ENCODE peak calls at places on chromosome 5, in four cellular contexts. One of them, this sample, is unnamed.

GRCh38 chr5:138276402-138277054 is 2.1 kb upstream of the GFRA3 start:
- DNase-seq in dorsolateral prefrontal cortex: no peak
- DNase-seq in gastrocnemius medialis: no peak
- DNase-seq in fibroblast of lung: no peak
- DNase-seq in this sample: no peak

GRCh38 chr5:94181940-94182339 is 436.5 kb downstream of the KIAA0825 start:
- DNase-seq in gastrocnemius medialis: no peak
- DNase-seq in dorsolateral prefrontal cortex: no peak
- DNase-seq in fibroblast of lung: peak; percentile 6
- DNase-seq in this sample: no peak

GRCh38 chr5:167716376-167716775 is 575.1 kb upstream of the WWC1 start:
- DNase-seq in fibroblast of lung: peak; percentile 41
- DNase-seq in gastrocnemius medialis: no peak
- DNase-seq in dorsolateral prefrontal cortex: no peak
- DNase-seq in this sample: no peak

GRCh38 chr5:65674749-65675148 is 47.2 kb downstream of the SGTB start:
- DNase-seq in gastrocnemius medialis: no peak
- DNase-seq in dorsolateral prefrontal cortex: no peak
- DNase-seq in fibroblast of lung: peak; percentile 13
- DNase-seq in this sample: no peak

GRCh38 chr5:122119205-122119604 is 10.1 kb upstream of the ZNF474 start:
- DNase-seq in fibroblast of lung: no peak
- DNase-seq in gastrocnemius medialis: no peak
- DNase-seq in dorsolateral prefrontal cortex: no peak
- DNase-seq in this sample: no peak

GRCh38 chr5:93579561-93580386 is 1.2 kb downstream of the NR2F1-AS1 start:
- DNase-seq in dorsolateral prefrontal cortex: no peak
- DNase-seq in fibroblast of lung: peak; percentile 59
- DNase-seq in gastrocnemius medialis: no peak
- DNase-seq in this sample: no peak

GRCh38 chr5:15255601-15256000 is 244.4 kb upstream of the FBXL7 start:
- DNase-seq in gastrocnemius medialis: no peak
- DNase-seq in dorsolateral prefrontal cortex: no peak
- DNase-seq in fibroblast of lung: no peak
- DNase-seq in this sample: no peak

GRCh38 chr5:473344-474192 is 30.6 kb downstream of the EXOC3 start:
- DNase-seq in fibroblast of lung: peak; percentile 28
- DNase-seq in dorsolateral prefrontal cortex: no peak
- DNase-seq in gastrocnemius medialis: no peak
- DNase-seq in this sample: peak; percentile 25

GRCh38 chr5:116577064-116577788 is 2.6 kb upstream of the SEMA6A start:
- DNase-seq in dorsolateral prefrontal cortex: no peak
- DNase-seq in fibroblast of lung: no peak
- DNase-seq in gastrocnemius medialis: no peak
- DNase-seq in this sample: no peak

GRCh38 chr5:156438076-156438475 is 111.1 kb downstream of the SGCD start:
- DNase-seq in dorsolateral prefrontal cortex: no peak
- DNase-seq in gastrocnemius medialis: no peak
- DNase-seq in fibroblast of lung: no peak
- DNase-seq in this sample: no peak

GRCh38 chr5:132363431-132364112 is 5.9 kb upstream of the SLC22A5 start:
- DNase-seq in gastrocnemius medialis: peak; percentile 90
- DNase-seq in fibroblast of lung: peak; percentile 85
- DNase-seq in dorsolateral prefrontal cortex: no peak
- DNase-seq in this sample: peak; percentile 76

GRCh38 chr5:102753889-102754498 is 1.1 kb upstream of the PAM start:
- DNase-seq in fibroblast of lung: no peak
- DNase-seq in dorsolateral prefrontal cortex: no peak
- DNase-seq in gastrocnemius medialis: no peak
- DNase-seq in this sample: no peak

GRCh38 chr5:96661101-96661840 is 905 bp upstream of the CAST start:
- DNase-seq in gastrocnemius medialis: peak; percentile 23
- DNase-seq in fibroblast of lung: peak; percentile 68
- DNase-seq in dorsolateral prefrontal cortex: no peak
- DNase-seq in this sample: no peak

GRCh38 chr5:112119969-112120368 is 299.1 kb downstream of the EPB41L4A start:
- DNase-seq in fibroblast of lung: no peak
- DNase-seq in dorsolateral prefrontal cortex: no peak
- DNase-seq in gastrocnemius medialis: no peak
- DNase-seq in this sample: no peak

GRCh38 chr5:159135896-159136531 is 36.3 kb upstream of the EBF1 start:
- DNase-seq in fibroblast of lung: peak; percentile 67
- DNase-seq in gastrocnemius medialis: no peak
- DNase-seq in dorsolateral prefrontal cortex: no peak
- DNase-seq in this sample: no peak

GRCh38 chr5:68331202-68332108 is 115.9 kb downstream of the PIK3R1 start:
- DNase-seq in dorsolateral prefrontal cortex: no peak
- DNase-seq in fibroblast of lung: peak; percentile 72
- DNase-seq in gastrocnemius medialis: no peak
- DNase-seq in this sample: no peak

GRCh38 chr5:176342766-176343458 is 18.7 kb downstream of the KIAA1191 start:
- DNase-seq in fibroblast of lung: peak; percentile 20
- DNase-seq in dorsolateral prefrontal cortex: no peak
- DNase-seq in gastrocnemius medialis: no peak
- DNase-seq in this sample: no peak

GRCh38 chr5:180990889-180991257 is 2.2 kb downstream of the BTNL3 start:
- DNase-seq in gastrocnemius medialis: no peak
- DNase-seq in fibroblast of lung: no peak
- DNase-seq in dorsolateral prefrontal cortex: no peak
- DNase-seq in this sample: no peak

GRCh38 chr5:43336159-43336558 is 22.9 kb upstream of the HMGCS1 start:
- DNase-seq in fibroblast of lung: no peak
- DNase-seq in gastrocnemius medialis: no peak
- DNase-seq in dorsolateral prefrontal cortex: no peak
- DNase-seq in this sample: no peak

GRCh38 chr5:81078930-81079329 is 118.8 kb downstream of the RASGRF2 start:
- DNase-seq in fibroblast of lung: no peak
- DNase-seq in gastrocnemius medialis: no peak
- DNase-seq in dorsolateral prefrontal cortex: no peak
- DNase-seq in this sample: no peak

GRCh38 chr5:135560858-135561257 is 17.9 kb downstream of the CXCL14 start:
- DNase-seq in gastrocnemius medialis: peak; percentile 46
- DNase-seq in dorsolateral prefrontal cortex: peak; percentile 66
- DNase-seq in fibroblast of lung: peak; percentile 75
- DNase-seq in this sample: peak; percentile 64

GRCh38 chr5:125510651-125511050 is 764.2 kb upstream of the ZNF608 start:
- DNase-seq in gastrocnemius medialis: no peak
- DNase-seq in fibroblast of lung: no peak
- DNase-seq in dorsolateral prefrontal cortex: no peak
- DNase-seq in this sample: no peak

DNA sequence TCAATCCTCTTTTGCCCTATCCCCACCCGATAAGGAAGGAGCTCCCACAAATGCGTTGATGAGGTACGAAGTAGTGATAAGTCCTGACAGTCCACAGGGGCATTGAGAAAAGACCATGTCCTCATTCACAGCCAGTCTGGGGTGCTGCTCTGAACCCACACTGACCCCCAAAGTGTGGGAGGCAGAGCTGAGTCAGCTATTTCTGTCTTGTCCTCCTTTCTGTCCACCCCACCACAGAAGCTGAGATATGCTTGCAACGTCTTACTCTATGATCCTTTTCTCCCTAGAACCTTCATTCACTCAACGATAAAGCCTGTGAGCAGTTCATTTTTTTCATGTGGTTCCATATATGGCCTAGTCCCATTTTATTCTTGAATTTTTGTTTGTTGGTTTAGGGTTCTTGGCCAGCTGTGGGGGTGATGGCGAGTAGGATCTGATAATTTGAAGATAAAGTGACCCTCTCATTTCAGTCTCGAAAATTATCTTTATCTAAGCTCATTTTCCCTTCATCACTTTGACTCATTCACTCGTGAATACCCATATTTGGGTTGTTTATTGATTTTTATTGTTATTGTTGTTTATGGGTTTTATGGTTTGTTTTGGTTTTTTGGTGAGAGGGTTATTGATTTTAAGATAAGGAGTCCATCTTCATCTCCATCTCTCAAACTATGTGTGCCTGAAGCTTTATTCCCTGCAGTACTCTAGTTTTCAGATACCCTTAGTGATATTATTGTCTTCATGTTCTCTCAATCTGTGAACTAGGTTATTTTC is 58.5 kb upstream of the ZNF366 start:
- DNase-seq in dorsolateral prefrontal cortex: no peak
- DNase-seq in fibroblast of lung: no peak
- DNase-seq in gastrocnemius medialis: no peak
- DNase-seq in this sample: no peak
- H3K4me3 ChIP-seq in dorsolateral prefrontal cortex: no peak overlapping the region
- H3K4me3 ChIP-seq in fibroblast of lung: no peak overlapping the region
- H3K4me3 ChIP-seq in gastrocnemius medialis: no peak overlapping the region
- H3K4me3 ChIP-seq in this sample: no peak overlapping the region

DNA sequence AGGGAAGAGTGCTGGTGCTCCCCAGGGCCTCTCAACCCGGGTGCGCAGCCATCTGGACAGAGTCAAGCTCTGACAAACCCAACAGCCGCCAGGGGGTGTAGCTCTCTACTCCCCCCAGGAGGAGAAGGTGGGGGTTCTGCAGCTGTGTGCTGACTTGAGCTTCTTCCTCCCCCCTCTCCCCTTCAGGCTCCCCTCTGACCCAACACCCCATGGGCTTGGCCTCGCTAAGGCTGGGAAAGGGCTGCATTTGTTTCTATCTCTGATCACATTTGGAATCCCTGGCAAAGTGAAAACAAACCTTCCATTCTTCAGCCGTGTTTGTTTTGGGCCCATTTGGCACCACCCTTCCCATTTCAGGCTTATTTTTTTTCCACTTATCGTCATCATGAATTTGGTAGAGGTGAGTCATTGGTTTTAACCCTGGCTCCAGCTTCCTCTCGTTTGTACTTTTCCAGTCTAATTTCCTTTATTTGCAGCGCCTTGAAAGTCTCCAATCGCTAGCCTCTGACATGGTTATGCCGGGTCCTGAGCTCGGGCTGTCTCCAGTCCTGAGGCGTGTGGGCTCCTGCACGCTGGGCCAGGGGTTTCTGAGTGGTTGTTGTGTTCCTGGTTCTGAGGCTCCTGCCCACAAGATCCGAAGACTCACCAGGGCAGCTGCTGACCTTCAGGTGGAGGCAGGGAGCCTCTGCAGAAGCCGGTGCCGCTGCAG is 36.1 kb downstream of the DAP start:
- DNase-seq in gastrocnemius medialis: peak; percentile 15
- DNase-seq in fibroblast of lung: peak; percentile 95
- DNase-seq in dorsolateral prefrontal cortex: no peak
- DNase-seq in this sample: peak; percentile 72
- TF ChIP-seq CTCF in gastrocnemius medialis: peak; percentile 25
- TF ChIP-seq CTCF in fibroblast of lung: peak; percentile 66
- TF ChIP-seq CTCF in dorsolateral prefrontal cortex: peak; percentile 17
- TF ChIP-seq CTCF in this sample: peak; percentile 25

GRCh38 chr5:114055318-114055788 is 306.5 kb upstream of the KCNN2 start:
- DNase-seq in gastrocnemius medialis: peak; percentile 50
- DNase-seq in dorsolateral prefrontal cortex: peak; percentile 39
- DNase-seq in fibroblast of lung: peak; percentile 61
- DNase-seq in this sample: peak; percentile 73
- H3K4me3 ChIP-seq in gastrocnemius medialis: peak overlapping the region; percentile 66
- H3K4me3 ChIP-seq in dorsolateral prefrontal cortex: peak overlapping the region; percentile 60
- H3K4me3 ChIP-seq in fibroblast of lung: no peak overlapping the region
- H3K4me3 ChIP-seq in this sample: peak overlapping the region; percentile 44

DNA sequence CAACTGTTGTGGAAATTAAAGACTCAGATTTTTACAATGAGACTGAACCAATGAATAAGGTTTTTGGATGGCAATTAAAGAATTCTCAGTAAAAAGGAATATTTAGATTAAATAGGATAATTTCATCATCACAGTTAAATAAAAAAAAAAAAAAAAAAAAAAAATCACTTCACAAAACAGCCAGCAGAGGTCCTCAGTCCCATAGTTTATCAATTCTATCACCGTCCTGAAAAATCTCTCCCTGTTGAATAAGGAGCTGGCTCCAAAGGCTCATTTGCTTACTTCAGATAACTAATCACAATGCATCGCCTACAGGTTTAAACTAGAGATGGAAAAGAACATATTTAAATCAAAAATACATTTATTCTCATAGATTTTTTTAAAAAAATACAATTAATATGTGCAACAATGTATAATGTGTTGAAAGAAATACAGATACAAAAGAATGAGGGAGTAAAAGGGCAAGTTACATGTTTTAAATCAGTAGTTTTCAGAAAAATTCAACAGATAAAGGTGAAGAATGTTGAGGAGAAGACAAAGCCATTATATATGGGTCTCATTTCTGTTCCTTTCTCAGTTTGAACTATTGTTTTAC is 175.8 kb upstream of the CHD1 start:
- DNase-seq in gastrocnemius medialis: no peak
- DNase-seq in dorsolateral prefrontal cortex: no peak
- DNase-seq in fibroblast of lung: peak; percentile 58
- DNase-seq in this sample: no peak
- TF ChIP-seq CTCF in gastrocnemius medialis: peak; percentile 58
- TF ChIP-seq CTCF in dorsolateral prefrontal cortex: peak; percentile 74
- TF ChIP-seq CTCF in fibroblast of lung: peak; percentile 60
- TF ChIP-seq CTCF in this sample: peak; percentile 64

GRCh38 chr5:129099184-129099570 is 4.6 kb downstream of the ISOC1 start:
- DNase-seq in dorsolateral prefrontal cortex: no peak
- DNase-seq in fibroblast of lung: no peak
- DNase-seq in gastrocnemius medialis: no peak
- DNase-seq in this sample: no peak
- H3K4me3 ChIP-seq in dorsolateral prefrontal cortex: no peak overlapping the region
- H3K4me3 ChIP-seq in fibroblast of lung: no peak overlapping the region
- H3K4me3 ChIP-seq in gastrocnemius medialis: no peak overlapping the region
- H3K4me3 ChIP-seq in this sample: peak overlapping the region; percentile 20

GRCh38 chr5:36285837-36286615 is 15.7 kb downstream of the RANBP3L start:
- DNase-seq in dorsolateral prefrontal cortex: no peak
- DNase-seq in fibroblast of lung: no peak
- DNase-seq in gastrocnemius medialis: no peak
- DNase-seq in this sample: no peak
- TF ChIP-seq CTCF in dorsolateral prefrontal cortex: no peak
- TF ChIP-seq CTCF in fibroblast of lung: no peak
- TF ChIP-seq CTCF in gastrocnemius medialis: no peak
- TF ChIP-seq CTCF in this sample: no peak

GRCh38 chr5:71482132-71482531 is 26.7 kb downstream of the BDP1 start:
- DNase-seq in gastrocnemius medialis: no peak
- DNase-seq in fibroblast of lung: peak; percentile 52
- DNase-seq in dorsolateral prefrontal cortex: no peak
- DNase-seq in this sample: no peak

GRCh38 chr5:71481441-71481840 is 26.0 kb downstream of the BDP1 start:
- DNase-seq in gastrocnemius medialis: no peak
- DNase-seq in fibroblast of lung: no peak
- DNase-seq in dorsolateral prefrontal cortex: no peak
- DNase-seq in this sample: no peak

GRCh38 chr5:71483355-71483754 is 27.9 kb downstream of the BDP1 start:
- DNase-seq in dorsolateral prefrontal cortex: no peak
- DNase-seq in fibroblast of lung: peak; percentile 86
- DNase-seq in gastrocnemius medialis: no peak
- DNase-seq in this sample: no peak
- H3K4me3 ChIP-seq in dorsolateral prefrontal cortex: no peak overlapping the region
- H3K4me3 ChIP-seq in fibroblast of lung: no peak overlapping the region
- H3K4me3 ChIP-seq in gastrocnemius medialis: no peak overlapping the region
- H3K4me3 ChIP-seq in this sample: no peak overlapping the region